ENCODE peak calls at places on chromosomes 12 and 14, in eight cellular contexts. L is neural progenitor cell; M is CD8-positive, alpha-beta T cell; N is BE2C; F is GM10248; G is mammary epithelial cell; K is HFFc6; J is MCF 10A. E is an unnamed sample.

GRCh38 chr12:104314242-104314614 is 10.7 kb downstream of the EID3 start:
- DNase-seq in L (no peak), M (no peak), N (no peak), F (no peak), G (no peak), K (no peak), J (no peak), E (no peak)

GRCh38 chr14:35332517-35333346 is 40.5 kb downstream of the PSMA6 start:
- DNase-seq in L (no peak), M (peak), N (no peak), F (peak), G (peak), K (no peak), J (peak), E (no peak)

GRCh38 chr14:73740921-73741326 is 26.7 kb upstream of the PNMA1 start:
- DNase-seq in L (no peak), M (no peak), N (no peak), F (no peak), G (peak), K (no peak), J (peak), E (no peak)

GRCh38 chr14:37150414-37150813 is 22.0 kb downstream of the SLC25A21 start:
- DNase-seq in L (peak), M (no peak), N (no peak), F (no peak), G (peak), K (peak), J (peak), E (no peak)

GRCh38 chr12:103783744-103784664 is 57.0 kb downstream of the NT5DC3 start:
- DNase-seq in L (no peak), M (no peak), N (no peak), F (no peak), G (peak), K (no peak), J (peak), E (no peak)

GRCh38 chr12:31589896-31590729 is 823 bp downstream of the DENND5B start:
- DNase-seq in L (peak), M (no peak), N (peak), F (peak), G (peak), K (peak), J (peak), E (no peak)

GRCh38 chr14:61977217-61977616 is 215.0 kb downstream of the SNAPC1 start:
- DNase-seq in L (no peak), M (no peak), N (no peak), F (no peak), G (no peak), K (peak), J (no peak), E (no peak)

GRCh38 chr14:104734051-104734587 is 10.1 kb downstream of the ADSS1 start:
- DNase-seq in L (no peak), M (no peak), N (no peak), F (no peak), G (no peak), K (no peak), J (no peak), E (no peak)

GRCh38 chr12:54968181-54968730 is 16.3 kb downstream of the TESPA1 start:
- DNase-seq in L (no peak), M (no peak), N (no peak), F (no peak), G (no peak), K (no peak), J (no peak), E (no peak)

GRCh38 chr14:70698288-70698687 is 56.6 kb downstream of the TTC9 start:
- DNase-seq in L (no peak), M (no peak), N (no peak), F (no peak), G (peak), K (peak), J (peak), E (no peak)

GRCh38 chr12:69966839-69967238 is 141.8 kb downstream of the MYRFL start:
- DNase-seq in L (no peak), M (no peak), N (no peak), F (no peak), G (peak), K (no peak), J (peak), E (no peak)

GRCh38 chr14:68384335-68384734 is 408.5 kb downstream of the ZFP36L1 start:
- DNase-seq in L (no peak), M (no peak), N (no peak), F (no peak), G (no peak), K (no peak), J (no peak), E (no peak)

GRCh38 chr12:116037941-116038837 is 239.3 kb downstream of the MED13L start:
- DNase-seq in L (no peak), M (no peak), N (no peak), F (no peak), G (no peak), K (peak), J (no peak), E (no peak)

GRCh38 chr14:105379946-105380345 is 18.4 kb upstream of the TEX22 start:
- DNase-seq in L (no peak), M (no peak), N (no peak), F (no peak), G (no peak), K (no peak), J (no peak), E (no peak)

GRCh38 chr12:54134850-54135249 is 53.9 kb downstream of the SMUG1 start:
- DNase-seq in L (no peak), M (no peak), N (peak), F (no peak), G (no peak), K (no peak), J (no peak), E (no peak)

GRCh38 chr14:105107781-105108515 is 42.7 kb upstream of the GPR132 start:
- DNase-seq in L (no peak), M (no peak), N (no peak), F (no peak), G (no peak), K (no peak), J (no peak), E (no peak)

GRCh38 chr12:57795354-57795753 is 12.8 kb downstream of the TSFM start:
- DNase-seq in L (no peak), M (no peak), N (no peak), F (no peak), G (peak), K (peak), J (peak), E (no peak)

GRCh38 chr14:105420141-105420975 is 731 bp downstream of the MTA1 start:
- DNase-seq in L (no peak), M (no peak), N (no peak), F (no peak), G (no peak), K (no peak), J (no peak), E (no peak)

GRCh38 chr12:54378791-54379400 is 5.6 kb downstream of the ZNF385A start:
- DNase-seq in L (peak), M (no peak), N (peak), F (no peak), G (no peak), K (no peak), J (peak), E (no peak)

GRCh38 chr14:89909586-89909985 is 44.9 kb downstream of the EFCAB11 start:
- DNase-seq in L (no peak), M (no peak), N (no peak), F (no peak), G (no peak), K (no peak), J (no peak), E (no peak)

GRCh38 chr12:32490801-32491200 is 91.4 kb downstream of the FGD4 start:
- DNase-seq in L (peak), M (no peak), N (no peak), F (no peak), G (no peak), K (no peak), J (no peak), E (no peak)

GRCh38 chr12:101743724-101744472 is 4.6 kb upstream of the SYCP3 start:
- DNase-seq in L (peak), M (no peak), N (no peak), F (peak), G (no peak), K (no peak), J (no peak), E (peak)
- TF ChIP-seq CTCF in L (no peak), M (no peak), N (no peak), F (peak), G (no peak), K (no peak), J (no peak), E (peak)

GRCh38 chr14:43338713-43339112 is 1168.4 kb downstream of the FSCB start:
- DNase-seq in L (no peak), M (no peak), N (no peak), F (no peak), G (no peak), K (no peak), J (no peak), E (no peak)

GRCh38 chr14:43341921-43342320 is 1165.2 kb downstream of the FSCB start:
- DNase-seq in L (no peak), M (no peak), N (no peak), F (no peak), G (no peak), K (no peak), J (no peak), E (no peak)
- TF ChIP-seq CTCF in L (no peak), M (no peak), N (no peak), F (no peak), G (no peak), K (no peak), J (no peak), E (no peak)

GRCh38 chr12:11805043-11805442 is 155.6 kb downstream of the ETV6 start:
- DNase-seq in L (no peak), M (no peak), N (no peak), F (no peak), G (no peak), K (no peak), J (no peak), E (no peak)
- TF ChIP-seq CTCF in L (no peak), M (no peak), N (peak), F (no peak), G (no peak), K (peak), J (no peak), E (peak)

DNA sequence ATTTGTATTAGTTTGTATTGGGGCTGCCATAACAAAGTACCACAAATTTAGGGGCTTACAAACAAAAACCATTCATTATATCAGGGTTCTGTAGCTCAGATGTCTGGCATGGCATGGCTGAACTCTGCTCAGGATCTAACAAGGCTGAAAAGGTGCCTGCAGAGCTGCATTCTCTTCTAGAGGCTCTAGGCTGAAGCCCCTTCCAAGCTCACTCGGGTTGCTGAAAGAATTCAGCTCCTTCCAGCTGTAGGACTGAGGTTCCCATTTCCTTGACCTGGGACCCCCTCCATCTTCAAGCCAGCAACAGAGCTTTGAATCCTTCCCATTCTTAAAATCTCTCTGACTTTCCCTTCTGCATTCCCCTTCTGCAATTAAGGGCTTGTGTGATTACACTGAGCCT is 90.7 kb downstream of the NUAK1 start:
- DNase-seq in L (no peak), M (no peak), N (no peak), F (no peak), G (no peak), K (no peak), J (no peak), E (no peak)
- TF ChIP-seq CTCF in L (no peak), M (no peak), N (no peak), F (no peak), G (no peak), K (no peak), J (no peak), E (no peak)

GRCh38 chr12:51377099-51377984 is 13.9 kb downstream of the GALNT6 start:
- DNase-seq in L (no peak), M (no peak), N (no peak), F (no peak), G (no peak), K (no peak), J (no peak), E (no peak)
- TF ChIP-seq CTCF in L (no peak), M (no peak), N (peak), F (no peak), G (no peak), K (peak), J (no peak), E (peak)

DNA sequence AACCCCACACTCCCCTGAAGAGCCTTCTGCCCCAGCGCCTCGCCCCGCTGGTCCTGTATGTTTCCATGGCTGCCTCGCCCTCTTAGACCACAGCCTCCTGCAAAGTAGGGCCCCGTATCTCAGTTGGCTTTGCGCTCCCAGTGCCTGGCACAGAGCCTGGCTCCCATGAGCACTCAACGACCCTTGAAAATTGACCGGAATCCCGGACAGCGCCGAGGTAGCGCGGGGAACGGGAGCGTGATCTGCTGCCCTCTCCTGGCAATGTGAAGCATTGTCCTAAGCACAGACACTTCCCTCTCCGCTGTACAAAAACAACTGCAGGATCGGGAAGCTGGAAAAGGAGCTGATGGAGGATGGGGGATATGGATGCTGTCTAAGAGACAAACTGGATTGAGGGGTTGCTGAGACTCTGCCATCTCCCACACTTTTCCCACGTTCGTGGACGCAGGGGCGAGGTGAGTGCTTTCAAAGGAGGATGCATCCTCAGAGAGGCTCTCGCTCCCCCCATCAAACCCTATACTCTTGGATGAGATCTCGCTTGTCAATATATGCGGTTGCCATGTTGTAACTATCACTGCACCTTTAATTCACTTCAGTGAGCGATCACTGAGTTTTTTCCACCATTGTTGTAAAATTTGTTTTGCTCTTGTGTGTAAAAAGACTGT is 10.7 kb upstream of the FKBP4 start:
- DNase-seq in L (peak), M (peak), N (peak), F (peak), G (peak), K (peak), J (peak), E (no peak)
- TF ChIP-seq CTCF in L (peak), M (peak), N (peak), F (peak), G (peak), K (peak), J (peak), E (peak)

GRCh38 chr12:10759657-10760056 is 36.5 kb upstream of the YBX3 start:
- DNase-seq in L (no peak), M (no peak), N (no peak), F (no peak), G (no peak), K (no peak), J (no peak), E (no peak)
- TF ChIP-seq CTCF in L (no peak), M (no peak), N (no peak), F (no peak), G (no peak), K (no peak), J (no peak), E (no peak)

DNA sequence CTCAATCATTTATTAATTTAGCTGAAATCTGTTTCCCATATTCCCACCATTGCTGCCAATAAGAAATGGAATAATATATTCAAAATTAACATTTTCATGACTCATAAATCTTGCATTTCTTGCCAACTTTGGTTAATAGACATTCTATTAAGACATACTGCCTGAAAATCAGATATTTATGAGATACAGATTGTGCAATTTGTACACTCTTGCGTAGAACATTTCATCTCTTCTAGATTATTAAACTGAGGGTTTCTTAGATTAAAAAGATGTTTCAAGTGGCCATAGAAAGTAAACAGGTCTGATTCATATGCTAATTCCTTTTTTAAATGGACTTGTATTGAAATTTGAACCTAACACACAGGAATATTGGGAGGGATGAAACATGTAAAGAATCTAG is 9.1 kb downstream of the LTA4H start:
- DNase-seq in L (no peak), M (no peak), N (no peak), F (no peak), G (no peak), K (no peak), J (no peak), E (no peak)
- TF ChIP-seq CTCF in L (no peak), M (no peak), N (no peak), F (no peak), G (no peak), K (no peak), J (no peak), E (no peak)

GRCh38 chr12:77609016-77609415 is 221.7 kb upstream of the NAV3 start:
- DNase-seq in L (no peak), M (no peak), N (no peak), F (no peak), G (no peak), K (no peak), J (no peak), E (no peak)

GRCh38 chr12:77601069-77601468 is 229.6 kb upstream of the NAV3 start:
- DNase-seq in L (no peak), M (no peak), N (no peak), F (no peak), G (no peak), K (no peak), J (no peak), E (no peak)

GRCh38 chr12:77603923-77604322 is 226.8 kb upstream of the NAV3 start:
- DNase-seq in L (no peak), M (no peak), N (no peak), F (no peak), G (no peak), K (no peak), J (no peak), E (no peak)

GRCh38 chr12:77608157-77608755 is 222.4 kb upstream of the NAV3 start:
- DNase-seq in L (no peak), M (no peak), N (no peak), F (no peak), G (no peak), K (no peak), J (no peak), E (no peak)

DNA sequence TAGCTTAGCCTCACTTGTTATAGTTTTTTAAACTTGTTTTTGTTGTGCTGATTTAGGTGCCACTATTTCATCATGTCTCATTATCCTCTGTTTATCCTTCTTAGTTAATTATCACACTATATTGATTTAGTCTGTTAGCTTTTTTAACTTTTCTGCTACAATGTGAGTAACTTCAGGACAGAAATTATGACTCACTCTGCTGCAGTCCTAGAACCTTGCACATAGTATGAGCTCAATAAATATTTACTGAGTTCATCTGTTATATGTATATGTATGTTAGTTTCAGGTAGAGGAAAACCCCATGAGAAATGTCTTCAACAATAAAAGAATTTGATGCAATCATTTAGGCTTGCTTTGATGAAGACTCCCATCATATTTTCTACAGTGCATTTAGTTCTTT is 224.3 kb upstream of the NAV3 start:
- DNase-seq in L (no peak), M (no peak), N (no peak), F (no peak), G (no peak), K (no peak), J (no peak), E (no peak)
- TF ChIP-seq CTCF in L (no peak), M (no peak), N (no peak), F (no peak), G (no peak), K (no peak), J (no peak), E (no peak)

DNA sequence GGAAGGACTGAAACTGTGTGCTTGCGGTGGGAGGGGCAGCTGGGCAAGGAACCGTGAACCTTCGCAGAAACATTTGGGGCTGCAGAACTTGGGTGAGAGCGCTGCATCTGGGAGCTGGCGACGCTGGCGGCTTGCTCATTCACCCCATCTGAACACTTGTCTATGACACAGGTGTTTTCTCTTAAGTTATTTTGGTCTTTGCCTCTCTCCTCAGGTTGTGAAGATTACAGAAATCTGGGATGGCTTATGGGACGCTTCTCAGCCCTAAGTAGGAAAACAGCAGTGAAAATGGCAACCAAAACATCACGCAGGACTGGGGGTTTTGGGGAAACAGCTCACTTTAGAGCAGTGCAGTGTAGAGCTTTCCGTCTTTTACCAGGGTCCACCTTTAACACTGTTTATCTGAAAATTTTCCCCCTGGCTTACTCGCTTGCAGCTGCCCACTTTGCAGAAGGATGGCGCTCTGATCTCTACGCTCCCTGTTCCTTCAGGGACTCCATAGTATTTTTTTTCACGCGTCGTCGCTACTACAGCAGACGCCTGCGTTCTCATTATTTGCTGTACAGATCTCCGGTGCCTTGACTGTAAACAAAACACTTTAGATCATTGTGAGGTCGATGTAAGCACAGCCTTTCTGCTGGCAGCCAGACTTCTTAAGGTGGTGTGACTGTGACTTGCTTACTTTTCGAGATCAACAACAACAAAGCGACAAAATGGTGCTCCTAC is 2.7 kb upstream of the CDKN1B start:
- DNase-seq in L (peak), M (peak), N (peak), F (peak), G (no peak), K (no peak), J (no peak), E (no peak)
- TF ChIP-seq CTCF in L (peak), M (no peak), N (peak), F (peak), G (peak), K (peak), J (no peak), E (peak)